ENCODE peak calls at places on chromosomes 5 and 9, in seven cellular contexts. Z is upper lobe of right lung; W is dorsolateral prefrontal cortex; E is IMR-90; J is psoas muscle; G is CD4-positive, alpha-beta memory T cell; I is brain microvascular endothelial cell. P is an unnamed sample.

GRCh38 chr9:118609355-118610044 is 759.7 kb downstream of the BRINP1 start:
- DNase-seq in Z (no peak), W (no peak), E (no peak), J (no peak), G (no peak), I (peak), P (no peak)

GRCh38 chr5:90289837-90290236 is 119.7 kb downstream of the CETN3 start:
- DNase-seq in Z (no peak), W (no peak), E (no peak), J (no peak), G (no peak), I (no peak), P (peak)

GRCh38 chr5:172187118-172188032 is 649 bp downstream of the STK10 start:
- DNase-seq in Z (peak), W (peak), E (peak), J (peak), G (peak), I (peak), P (peak)

GRCh38 chr5:169048568-169049125 is 252.3 kb downstream of the SLIT3 start:
- DNase-seq in Z (no peak), W (no peak), E (no peak), J (no peak), G (no peak), I (no peak), P (no peak)

GRCh38 chr9:120393386-120394057 is 186.4 kb downstream of the CDK5RAP2 start:
- DNase-seq in Z (no peak), W (no peak), E (peak), J (no peak), G (no peak), I (no peak), P (no peak)

GRCh38 chr5:92372766-92373165 is 989.6 kb upstream of the ARRDC3 start:
- DNase-seq in Z (no peak), W (no peak), E (peak), J (no peak), G (no peak), I (no peak), P (no peak)

GRCh38 chr5:56475689-56476486 is 242.8 kb upstream of the ANKRD55 start:
- DNase-seq in Z (no peak), W (no peak), E (peak), J (no peak), G (no peak), I (no peak), P (no peak)

GRCh38 chr9:89175739-89176360 is 2.8 kb downstream of the SHC3 start:
- DNase-seq in Z (no peak), W (no peak), E (no peak), J (no peak), G (no peak), I (no peak), P (no peak)

GRCh38 chr9:81825831-81826540 is 102.2 kb upstream of the SPATA31D4 start:
- DNase-seq in Z (no peak), W (no peak), E (peak), J (no peak), G (no peak), I (no peak), P (peak)

GRCh38 chr9:127154390-127155191 is 32.2 kb upstream of the ANGPTL2 start:
- DNase-seq in Z (peak), W (peak), E (peak), J (peak), G (peak), I (peak), P (no peak)

GRCh38 chr9:138022121-138022741 is 144.6 kb downstream of the CACNA1B start:
- DNase-seq in Z (peak), W (peak), E (no peak), J (no peak), G (no peak), I (no peak), P (no peak)

GRCh38 chr9:23552876-23553275 is 273.2 kb downstream of the ELAVL2 start:
- DNase-seq in Z (no peak), W (no peak), E (no peak), J (no peak), G (no peak), I (no peak), P (no peak)

GRCh38 chr5:54895816-54896341 is 89.5 kb downstream of the ESM1 start:
- DNase-seq in Z (no peak), W (no peak), E (peak), J (no peak), G (no peak), I (peak), P (peak)

GRCh38 chr9:75088646-75089368 is 493 bp downstream of the OSTF1 start:
- DNase-seq in Z (peak), W (no peak), E (peak), J (peak), G (no peak), I (peak), P (peak)

GRCh38 chr5:40277161-40277906 is 402.4 kb upstream of the PTGER4 start:
- DNase-seq in Z (no peak), W (no peak), E (no peak), J (no peak), G (no peak), I (no peak), P (no peak)

GRCh38 chr5:96930058-96930457 is 5.8 kb upstream of the LNPEP start:
- DNase-seq in Z (no peak), W (no peak), E (no peak), J (no peak), G (no peak), I (peak), P (no peak)

GRCh38 chr5:39218482-39219381 is 631 bp downstream of the FYB1 start:
- DNase-seq in Z (no peak), W (no peak), E (no peak), J (no peak), G (no peak), I (no peak), P (no peak)

GRCh38 chr5:96297290-96297689 is 135.8 kb downstream of the PCSK1 start:
- DNase-seq in Z (no peak), W (peak), E (peak), J (no peak), G (no peak), I (peak), P (no peak)

GRCh38 chr9:33924978-33925797 is 108.2 kb downstream of the UBE2R2 start:
- DNase-seq in Z (no peak), W (peak), E (peak), J (no peak), G (peak), I (peak), P (peak)

GRCh38 chr5:60586307-60586901 is 113.6 kb downstream of the DEPDC1B start:
- DNase-seq in Z (no peak), W (no peak), E (peak), J (no peak), G (no peak), I (peak), P (peak)

GRCh38 chr5:132446621-132447020 is 44.0 kb downstream of the IRF1 start:
- DNase-seq in Z (no peak), W (no peak), E (peak), J (peak), G (no peak), I (no peak), P (no peak)

GRCh38 chr5:132064738-132065331 is 4.4 kb downstream of the IL3 start:
- DNase-seq in Z (peak), W (peak), E (peak), J (peak), G (peak), I (peak), P (peak)

GRCh38 chr5:67268233-67269011 is 71.8 kb upstream of the CD180 start:
- DNase-seq in Z (peak), W (peak), E (peak), J (peak), G (no peak), I (peak), P (no peak)

GRCh38 chr5:178590141-178590923 is at the start of gene COL23A1:
- DNase-seq in Z (peak), W (no peak), E (peak), J (peak), G (peak), I (peak), P (no peak)

GRCh38 chr5:155575861-155576260 is 562.3 kb downstream of the KIF4B start:
- DNase-seq in Z (no peak), W (no peak), E (no peak), J (no peak), G (no peak), I (no peak), P (no peak)

GRCh38 chr5:134103397-134103796 is 11.1 kb upstream of the TCF7 start:
- DNase-seq in Z (no peak), W (no peak), E (no peak), J (no peak), G (no peak), I (no peak), P (no peak)

GRCh38 chr5:97838214-97838613 is 655.2 kb upstream of the RIOK2 start:
- DNase-seq in Z (no peak), W (no peak), E (peak), J (no peak), G (no peak), I (peak), P (no peak)

GRCh38 chr5:127192150-127192549 is 98.4 kb upstream of the MEGF10 start:
- DNase-seq in Z (no peak), W (no peak), E (no peak), J (no peak), G (no peak), I (no peak), P (no peak)

GRCh38 chr9:17065062-17065461 is 69.8 kb upstream of the CNTLN start:
- DNase-seq in Z (no peak), W (no peak), E (peak), J (no peak), G (no peak), I (peak), P (no peak)

GRCh38 chr5:138366556-138367382 is 14.3 kb downstream of the KDM3B start:
- DNase-seq in Z (no peak), W (no peak), E (no peak), J (no peak), G (no peak), I (no peak), P (no peak)

GRCh38 chr5:127957183-127957582 is 126.4 kb upstream of the SLC12A2 start:
- DNase-seq in Z (no peak), W (peak), E (peak), J (peak), G (no peak), I (peak), P (peak)

GRCh38 chr9:118302721-118303120 is 598.5 kb downstream of the TLR4 start:
- DNase-seq in Z (no peak), W (no peak), E (no peak), J (no peak), G (no peak), I (no peak), P (peak)

GRCh38 chr5:8773091-8773615 is 772.7 kb downstream of the SEMA5A start:
- DNase-seq in Z (no peak), W (no peak), E (no peak), J (no peak), G (no peak), I (no peak), P (no peak)

GRCh38 chr9:135051316-135052038 is 36.0 kb upstream of the OLFM1 start:
- DNase-seq in Z (peak), W (peak), E (no peak), J (no peak), G (no peak), I (no peak), P (no peak)

GRCh38 chr5:1985781-1986180 is 103.1 kb upstream of the IRX4 start:
- DNase-seq in Z (no peak), W (no peak), E (no peak), J (no peak), G (no peak), I (no peak), P (no peak)

GRCh38 chr9:90632680-90633207 is 9.9 kb downstream of the DIRAS2 start:
- DNase-seq in Z (no peak), W (no peak), E (no peak), J (no peak), G (no peak), I (no peak), P (no peak)

GRCh38 chr5:137832416-137832815 is 35.2 kb upstream of the MYOT start:
- DNase-seq in Z (no peak), W (no peak), E (no peak), J (no peak), G (no peak), I (no peak), P (no peak)

DNA sequence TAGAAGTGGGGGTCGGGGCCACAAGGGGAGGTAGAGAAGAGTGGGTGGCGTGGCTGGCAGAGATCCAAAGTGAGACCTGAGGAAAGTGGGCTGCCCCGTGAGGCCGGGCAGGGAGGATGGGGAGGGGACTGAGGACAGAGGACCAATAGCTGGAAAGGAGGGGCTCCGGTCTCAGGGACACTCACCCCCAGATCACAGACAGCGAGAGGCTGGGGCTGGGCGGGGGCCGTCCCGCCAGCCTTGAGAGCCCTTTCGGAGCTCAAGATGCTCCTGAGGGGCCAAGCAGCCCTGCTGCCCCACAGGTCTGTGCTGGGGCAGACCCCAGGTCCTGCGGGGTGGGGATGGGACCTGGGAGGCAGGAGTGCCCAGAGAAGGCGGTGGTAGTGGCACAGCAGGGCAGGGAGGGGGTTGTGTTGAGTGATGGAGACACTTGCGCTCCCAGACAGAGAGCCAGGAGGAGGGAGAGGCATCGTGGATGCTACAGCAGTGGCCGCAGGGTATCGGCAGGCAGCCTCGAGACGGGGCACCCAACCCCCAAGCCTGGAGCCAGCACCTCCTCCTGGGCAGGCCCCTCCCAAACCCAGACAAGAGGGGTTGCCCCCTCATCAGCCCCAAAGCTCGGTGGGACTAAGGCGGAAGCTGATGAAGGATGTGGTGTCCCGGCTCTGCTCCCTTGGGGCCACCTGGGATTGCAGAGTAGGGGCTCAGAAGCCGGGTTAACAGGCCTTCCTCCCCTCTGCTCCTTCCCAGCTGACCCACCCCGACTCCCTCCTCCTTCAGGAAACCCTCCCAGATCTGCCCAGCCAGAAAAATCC is 3.3 kb downstream of the SARDH start:
- DNase-seq in Z (peak), W (no peak), E (no peak), J (no peak), G (no peak), I (no peak), P (no peak)
- H3K4me3 ChIP-seq in Z (no peak), W (no peak), E (no peak), J (no peak), G (no peak), I (no peak), P (no peak)

GRCh38 chr5:88881566-88881965 is 1.4 kb downstream of the MEF2C start:
- DNase-seq in Z (no peak), W (no peak), E (peak), J (no peak), G (no peak), I (no peak), P (no peak)
- H3K27ac ChIP-seq in Z (peak), W (peak), E (no peak), J (peak), G (no peak), I (peak), P (peak)

GRCh38 chr9:69758001-69758730 is 1.6 kb downstream of the PTAR1 start:
- DNase-seq in Z (no peak), W (no peak), E (peak), J (no peak), G (no peak), I (no peak), P (peak)
- H3K4me3 ChIP-seq in Z (peak), W (peak), E (peak), J (peak), G (peak), I (peak), P (peak)

GRCh38 chr5:177327539-177328522 is 16.1 kb upstream of the MXD3 start:
- DNase-seq in Z (peak), W (peak), E (peak), J (peak), G (no peak), I (peak), P (no peak)

GRCh38 chr5:177320879-177321278 is 9.2 kb upstream of the MXD3 start:
- DNase-seq in Z (peak), W (no peak), E (no peak), J (no peak), G (no peak), I (no peak), P (no peak)

GRCh38 chr5:177328545-177329231 is 17.0 kb upstream of the MXD3 start:
- DNase-seq in Z (peak), W (no peak), E (no peak), J (no peak), G (no peak), I (no peak), P (no peak)

GRCh38 chr5:177329883-177330282 is 18.2 kb upstream of the MXD3 start:
- DNase-seq in Z (peak), W (peak), E (no peak), J (no peak), G (no peak), I (no peak), P (no peak)

DNA sequence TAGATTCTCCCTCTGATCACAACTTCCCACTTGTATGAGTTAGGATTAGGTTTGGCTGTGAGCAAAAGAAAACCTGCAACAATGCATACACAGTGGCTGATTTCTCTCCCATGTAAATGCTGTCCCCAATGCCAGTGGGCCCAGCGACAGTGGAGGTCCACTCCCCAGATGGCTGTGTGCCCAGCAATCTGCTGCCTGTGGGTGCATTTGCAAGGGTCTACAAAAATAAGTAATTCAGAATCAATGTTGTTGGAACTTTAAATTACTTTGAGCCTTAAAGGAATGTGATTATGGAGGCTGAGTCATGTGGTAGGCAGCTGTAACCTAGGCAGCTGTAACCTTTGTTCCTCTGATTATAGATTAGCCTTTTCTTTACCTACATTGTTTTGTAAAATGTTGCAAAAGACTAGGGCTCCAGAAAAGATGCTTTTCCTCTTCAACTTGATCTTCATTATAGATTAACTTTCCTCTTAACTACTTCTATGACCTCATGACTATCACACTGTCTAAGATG is 14.2 kb upstream of the MXD3 start:
- DNase-seq in Z (no peak), W (no peak), E (no peak), J (no peak), G (no peak), I (no peak), P (no peak)
- H3K27ac ChIP-seq in Z (no peak), W (no peak), E (no peak), J (no peak), G (no peak), I (no peak), P (no peak)

DNA sequence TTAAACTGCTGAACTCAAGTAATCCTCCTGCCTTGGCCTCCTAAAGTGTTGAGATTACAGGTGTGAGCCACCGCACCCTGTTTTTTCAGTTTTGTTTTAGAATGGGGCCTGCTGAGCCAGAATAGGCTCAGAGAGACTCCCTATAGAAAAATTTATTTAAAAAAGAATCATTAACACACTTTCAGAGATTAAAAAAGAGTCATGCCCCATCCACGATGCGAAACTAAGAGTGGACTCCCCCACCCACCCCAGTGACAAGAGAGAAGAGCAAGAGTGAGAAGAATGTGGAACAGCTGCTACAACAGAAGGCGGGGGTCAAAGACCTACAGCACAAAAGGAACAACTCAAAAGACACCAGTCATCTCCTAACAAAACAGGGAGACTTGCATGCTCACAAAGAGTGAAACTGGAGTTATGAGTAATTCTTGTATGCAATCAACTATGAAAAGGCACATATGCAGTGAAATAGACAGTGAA is 47.2 kb downstream of the GLDC start:
- DNase-seq in Z (no peak), W (no peak), E (peak), J (no peak), G (no peak), I (no peak), P (no peak)
- H3K4me3 ChIP-seq in Z (no peak), W (no peak), E (no peak), J (no peak), G (no peak), I (no peak), P (no peak)

P was measured in SJCRH30.